ENCODE peak calls at places on chromosomes 1 and 21, in six cellular contexts. Y is left ventricle myocardium inferior, O is transverse colon, F is IMR-90, E is right atrium auricular region, A is body of pancreas. G is an unnamed sample.

GRCh38 chr1:30706528-30706927 is 16.9 kb downstream of the MATN1 start:
- DNase-seq in Y (peak; percentile 71), F (peak; percentile 29), E (peak; percentile 75), O (no peak), A (peak; percentile 73), G (peak; percentile 82)

GRCh38 chr1:238642231-238642630 is 744.1 kb upstream of the CHRM3 start:
- DNase-seq in A (no peak), O (no peak), E (no peak), Y (no peak), F (peak; percentile 75), G (no peak)

GRCh38 chr21:27648560-27648959 is 681.7 kb upstream of the ADAMTS5 start:
- DNase-seq in E (no peak), O (no peak), A (no peak), F (peak; percentile 90), Y (no peak), G (no peak)

GRCh38 chr1:91827094-91828006 is 58.6 kb downstream of the TGFBR3 start:
- DNase-seq in E (no peak), O (peak; percentile 80), F (no peak), Y (peak; percentile 73), A (peak; percentile 81), G (no peak)

GRCh38 chr1:115641762-115642167 is at the start of gene VANGL1:
- DNase-seq in Y (peak; percentile 79), E (no peak), A (peak; percentile 78), F (peak; percentile 49), O (peak; percentile 73), G (peak; percentile 60)

GRCh38 chr1:167455786-167456446 is 62.4 kb downstream of the CD247 start:
- DNase-seq in F (no peak), A (peak; percentile 46), Y (peak; percentile 52), E (no peak), O (no peak), G (peak; percentile 31)

GRCh38 chr1:67834246-67834877 is 1.1 kb upstream of the GNG12 start:
- DNase-seq in O (no peak), Y (no peak), A (no peak), E (no peak), F (no peak), G (no peak)

GRCh38 chr1:109499661-109500536 is 6.0 kb downstream of the CYB561D1 start:
- DNase-seq in O (peak; percentile 83), F (peak; percentile 76), Y (no peak), E (no peak), A (peak; percentile 54), G (peak; percentile 65)

GRCh38 chr1:199071080-199071479 is 432.2 kb downstream of the PTPRC start:
- DNase-seq in E (no peak), F (no peak), A (no peak), Y (no peak), O (no peak), G (no peak)

GRCh38 chr1:173531069-173531693 is 54.0 kb downstream of the PRDX6 start:
- DNase-seq in A (no peak), O (no peak), E (no peak), F (no peak), Y (no peak), G (no peak)

GRCh38 chr1:152252157-152252556 is 28.2 kb upstream of the HRNR start:
- DNase-seq in Y (no peak), E (no peak), O (no peak), F (no peak), A (no peak), G (no peak)

GRCh38 chr1:199040076-199040475 is 401.2 kb downstream of the PTPRC start:
- DNase-seq in E (no peak), Y (no peak), O (no peak), F (no peak), A (no peak), G (no peak)

GRCh38 chr1:226610671-226611070 is 62.1 kb downstream of the STUM start:
- DNase-seq in E (no peak), Y (no peak), O (no peak), F (no peak), A (no peak), G (no peak)

GRCh38 chr21:36377391-36377842 is 7.8 kb upstream of the CHAF1B start:
- DNase-seq in O (no peak), A (peak; percentile 59), E (no peak), Y (no peak), F (no peak), G (no peak)

GRCh38 chr1:93143729-93144229 is 36.4 kb downstream of the TMED5 start:
- DNase-seq in A (no peak), F (no peak), E (no peak), O (no peak), Y (no peak), G (no peak)

GRCh38 chr1:3680488-3681230 is 28.3 kb downstream of the TP73 start:
- DNase-seq in A (no peak), O (no peak), Y (no peak), F (no peak), E (no peak), G (no peak)

GRCh38 chr1:96206451-96206850 is 515.1 kb upstream of the PTBP2 start:
- DNase-seq in F (no peak), O (no peak), Y (no peak), A (no peak), E (no peak), G (no peak)

GRCh38 chr1:203267347-203267846 is 37.9 kb upstream of the BTG2 start:
- DNase-seq in A (peak; percentile 87), O (peak; percentile 90), E (peak; percentile 92), F (peak; percentile 78), Y (peak; percentile 81), G (peak; percentile 84)

GRCh38 chr21:33372582-33372981 is 30.6 kb upstream of the IFNGR2 start:
- DNase-seq in Y (no peak), O (peak; percentile 6), F (no peak), E (no peak), A (no peak), G (no peak)

GRCh38 chr1:199794105-199794863 is 233.2 kb upstream of the NR5A2 start:
- DNase-seq in A (peak; percentile 19), Y (no peak), E (no peak), O (no peak), F (no peak), G (no peak)

GRCh38 chr21:32917392-32918135 is 108.2 kb upstream of the OLIG2 start:
- DNase-seq in O (no peak), Y (peak; percentile 18), A (no peak), E (no peak), F (no peak), G (no peak)

GRCh38 chr1:7686301-7686850 is 84.7 kb upstream of the VAMP3 start:
- DNase-seq in O (no peak), A (no peak), Y (no peak), E (no peak), F (no peak), G (no peak)

GRCh38 chr1:112144738-112145426 is 155.4 kb upstream of the KCND3 start:
- DNase-seq in O (no peak), A (no peak), E (no peak), F (no peak), Y (peak; percentile 38), G (no peak)

GRCh38 chr21:39012314-39013230 is 170.7 kb downstream of the PSMG1 start:
- DNase-seq in E (no peak), F (no peak), A (no peak), O (no peak), Y (no peak), G (no peak)

GRCh38 chr21:44712203-44713028 is 1.0 kb upstream of the TSPEAR start:
- DNase-seq in F (no peak), Y (no peak), E (no peak), A (no peak), O (no peak), G (no peak)
- H3K4me3 ChIP-seq in F (no peak overlapping the region), Y (no peak overlapping the region), E (no peak overlapping the region), A (no peak overlapping the region), O (no peak overlapping the region), G (no peak overlapping the region)

GRCh38 chr1:1001631-1002300 is 1.9 kb upstream of the HES4 start:
- DNase-seq in Y (peak; percentile 82), E (no peak), A (peak; percentile 80), O (peak; percentile 86), F (peak; percentile 51), G (peak; percentile 67)

GRCh38 chr1:998905-999796 is 746 bp downstream of the HES4 start:
- DNase-seq in E (no peak), Y (no peak), A (peak; percentile 32), F (peak; percentile 41), O (no peak), G (no peak)

GRCh38 chr1:1000357-1001056 is 610 bp upstream of the HES4 start:
- DNase-seq in F (peak; percentile 89), A (peak; percentile 87), Y (peak; percentile 81), E (peak; percentile 86), O (peak; percentile 84), G (peak; percentile 59)

GRCh38 chr1:999797-1000356 is at the start of gene HES4:
- DNase-seq in A (peak; percentile 90), F (peak; percentile 90), Y (peak; percentile 95), E (peak; percentile 96), O (peak; percentile 92), G (peak; percentile 74)

DNA sequence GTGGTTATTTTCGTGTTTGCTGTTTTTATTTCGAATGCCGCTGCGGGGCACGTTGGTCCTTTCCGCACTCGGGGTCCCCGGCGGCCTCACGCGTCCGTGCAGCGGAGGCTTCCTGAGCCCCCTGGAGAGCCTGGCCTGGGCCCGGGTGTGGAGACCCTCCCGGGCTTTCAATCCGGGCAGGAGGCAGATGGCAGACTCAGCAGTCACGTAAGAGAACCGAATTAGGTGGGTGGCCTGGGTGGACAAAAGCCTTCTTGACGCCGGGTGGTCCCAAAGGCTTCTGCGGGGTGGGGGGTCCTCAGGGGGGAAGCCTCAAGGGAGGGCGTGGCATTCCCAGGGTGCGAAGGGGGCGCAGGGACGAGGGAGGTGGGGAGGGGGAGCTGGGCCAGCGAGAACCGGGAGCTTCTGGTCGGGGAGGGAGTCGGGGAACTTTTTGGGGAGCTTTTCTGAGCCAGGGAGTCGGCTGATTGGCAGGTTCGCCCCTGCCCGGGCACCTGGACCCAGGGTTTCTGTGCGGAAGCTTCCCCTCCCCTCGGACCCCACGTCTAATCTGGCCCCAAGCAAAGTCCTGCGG is 1.2 kb upstream of the HES4 start:
- DNase-seq in O (no peak), Y (no peak), F (no peak), E (no peak), A (peak; percentile 25), G (no peak)
- H3K4me1 ChIP-seq in O (peaks cover 53% of the 10 kb centered on the region), Y (peaks cover 67% of the 10 kb centered on the region), F (peaks cover 12% of the 10 kb centered on the region), E (peaks cover 62% of the 10 kb centered on the region), A (peaks cover 61% of the 10 kb centered on the region), G (peaks cover 13% of the 10 kb centered on the region)

GRCh38 chr1:39230261-39231190 is 26.0 kb downstream of the MACF1 start:
- DNase-seq in O (peak; percentile 19), A (no peak), Y (no peak), E (no peak), F (no peak), G (peak; percentile 60)
- H3K27ac ChIP-seq in O (peak overlapping the region; percentile 37), A (peak overlapping the region; percentile 49), Y (peak overlapping the region; percentile 53), E (peak overlapping the region; percentile 49), F (peak overlapping the region; percentile 12), G (peak overlapping the region; percentile 15)

DNA sequence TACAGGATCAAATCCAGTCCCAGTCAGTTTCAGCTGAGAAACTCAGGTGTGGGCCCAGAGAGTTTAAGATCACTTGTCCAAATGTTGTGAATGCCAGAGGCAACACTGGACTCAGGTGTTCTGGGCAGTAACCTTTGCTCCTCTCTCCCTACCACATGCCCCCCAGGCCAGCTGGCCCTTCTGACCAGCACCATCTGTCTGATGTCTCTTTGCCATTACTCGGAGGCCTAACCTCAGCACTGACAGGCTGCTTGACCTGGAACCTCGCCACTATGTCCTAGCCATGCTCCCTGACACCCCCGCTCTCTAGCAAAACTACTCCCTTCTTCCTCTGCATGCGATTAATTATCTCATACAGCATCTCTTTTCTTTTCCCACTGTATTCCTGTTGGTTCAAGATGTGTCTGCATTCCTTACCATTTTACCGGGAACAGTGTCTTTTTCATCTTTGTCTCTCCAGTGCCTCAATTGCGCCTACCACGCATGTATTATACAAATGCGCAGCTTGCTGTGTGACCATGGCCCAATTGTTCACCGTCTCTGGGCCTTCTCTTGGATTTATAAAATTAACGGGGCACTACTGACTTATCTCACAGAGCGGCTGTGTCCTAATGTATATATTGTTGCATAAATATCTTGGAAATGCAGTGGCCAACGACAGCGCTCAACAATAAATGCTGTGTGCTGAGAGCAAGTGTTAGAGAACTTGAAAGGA is 159.5 kb upstream of the IRF2BP2 start:
- DNase-seq in O (no peak), Y (no peak), F (no peak), A (no peak), E (peak; percentile 18), G (no peak)
- H3K4me3 ChIP-seq in O (no peak overlapping the region), Y (no peak overlapping the region), F (no peak overlapping the region), A (no peak overlapping the region), E (no peak overlapping the region), G (no peak overlapping the region)